ENCODE peak calls at places on chromosomes 1 and 21, in nine cellular contexts. D is CD8-positive, alpha-beta T cell; L is neuronal stem cell; N is mammary epithelial cell; K is psoas muscle; X is thoracic aorta; Z is right atrium auricular region; I is mesendoderm; B is small intestine. J is an unnamed sample. For H3K4me1, the result is how much of the 10 kb centered on the place peaks cover.

GRCh38 chr1:154987326-154987725 is 4.2 kb downstream of the FLAD1 start:
- DNase-seq in D (no peak), N (no peak), K (peak), X (no peak), B (no peak), Z (no peak), I (no peak), L (no peak), J (no peak)

GRCh38 chr1:227733751-227734545 is 1.2 kb downstream of the JMJD4 start:
- DNase-seq in N (peak), B (no peak), L (no peak), X (no peak), I (no peak), D (no peak), Z (no peak), K (no peak), J (no peak)

GRCh38 chr1:162709870-162710269 is 77.6 kb downstream of the DDR2 start:
- DNase-seq in B (no peak), K (no peak), D (no peak), I (no peak), L (no peak), Z (no peak), N (no peak), X (no peak), J (no peak)

GRCh38 chr1:169105434-169106094 is 926 bp upstream of the ATP1B1 start:
- DNase-seq in K (peak), Z (no peak), I (peak), N (peak), B (peak), D (no peak), X (no peak), L (no peak), J (peak)

GRCh38 chr1:205569411-205570172 is 62.2 kb downstream of the ELK4 start:
- DNase-seq in I (no peak), Z (no peak), K (no peak), L (no peak), X (no peak), B (no peak), D (no peak), N (no peak), J (no peak)

GRCh38 chr1:219577331-219577730 is 35.6 kb downstream of the ZC3H11B start:
- DNase-seq in I (no peak), B (no peak), N (no peak), X (no peak), Z (no peak), K (no peak), L (no peak), D (no peak), J (no peak)

GRCh38 chr1:81799939-81800740 is 594 bp upstream of the ADGRL2 start:
- DNase-seq in D (no peak), L (peak), K (peak), Z (no peak), X (no peak), I (peak), N (peak), B (no peak), J (peak)

GRCh38 chr1:102099916-102100315 is 103.2 kb upstream of the OLFM3 start:
- DNase-seq in I (no peak), D (no peak), K (no peak), Z (no peak), X (no peak), L (no peak), B (no peak), N (no peak), J (no peak)

GRCh38 chr1:116724765-116725375 is 29.4 kb upstream of the CD2 start:
- DNase-seq in D (peak), K (no peak), L (peak), X (no peak), B (peak), N (peak), I (peak), Z (no peak), J (no peak)

GRCh38 chr21:45846373-45847160 is 135.0 kb upstream of the COL6A1 start:
- DNase-seq in L (no peak), I (no peak), K (no peak), D (no peak), X (no peak), N (no peak), Z (peak), B (peak), J (peak)

GRCh38 chr1:209611771-209612570 is 28.5 kb downstream of the CAMK1G start:
- DNase-seq in Z (no peak), L (no peak), B (no peak), K (peak), I (no peak), X (no peak), D (no peak), N (peak), J (peak)

GRCh38 chr1:151529211-151529702 is 10.9 kb upstream of the TUFT1 start:
- DNase-seq in K (no peak), D (no peak), N (no peak), B (no peak), L (no peak), I (no peak), X (no peak), Z (no peak), J (no peak)

GRCh38 chr1:23081376-23081775 is 62.1 kb downstream of the KDM1A start:
- DNase-seq in B (no peak), D (no peak), K (no peak), N (no peak), I (peak), X (no peak), L (no peak), Z (no peak), J (no peak)

GRCh38 chr1:182389619-182390047 is 2.0 kb downstream of the GLUL start:
- DNase-seq in I (no peak), L (no peak), N (peak), Z (no peak), B (peak), D (no peak), K (no peak), X (no peak), J (peak)

GRCh38 chr1:247829651-247830050 is 5.7 kb upstream of the OR14A16 start:
- DNase-seq in N (no peak), B (no peak), I (no peak), K (no peak), L (no peak), X (no peak), D (no peak), Z (no peak), J (no peak)

GRCh38 chr1:154607084-154607747 is 770 bp downstream of the ADAR start:
- DNase-seq in K (no peak), X (no peak), B (peak), L (no peak), I (peak), N (peak), D (no peak), Z (no peak), J (no peak)

GRCh38 chr1:230820568-230820967 is 47.8 kb downstream of the C1orf198 start:
- DNase-seq in Z (peak), I (no peak), X (no peak), N (no peak), D (peak), K (no peak), L (no peak), B (no peak), J (no peak)

GRCh38 chr1:147496571-147496970 is 44.7 kb upstream of the BCL9 start:
- DNase-seq in B (no peak), X (no peak), Z (no peak), I (peak), D (no peak), N (no peak), K (peak), L (no peak), J (no peak)

GRCh38 chr1:66739401-66740157 is 12.7 kb upstream of the DYNLT5 start:
- DNase-seq in D (no peak), Z (no peak), N (no peak), L (no peak), I (peak), B (no peak), X (no peak), K (no peak), J (no peak)

GRCh38 chr1:30307182-30307581 is 416.2 kb downstream of the MATN1 start:
- DNase-seq in K (no peak), X (no peak), D (no peak), Z (no peak), B (no peak), I (no peak), N (no peak), L (no peak), J (no peak)

GRCh38 chr1:178644308-178645120 is 80.5 kb upstream of the RALGPS2 start:
- DNase-seq in B (peak), N (no peak), K (no peak), Z (no peak), X (no peak), D (no peak), L (no peak), I (no peak), J (no peak)

GRCh38 chr1:33346921-33347649 is 26.2 kb upstream of the A3GALT2 start:
- DNase-seq in L (no peak), Z (peak), I (peak), N (peak), D (no peak), K (peak), X (peak), B (peak), J (no peak)

GRCh38 chr1:154819628-154820590 is 50.2 kb downstream of the KCNN3 start:
- DNase-seq in I (peak), B (peak), N (no peak), L (peak), X (no peak), D (peak), Z (no peak), K (no peak), J (no peak)

GRCh38 chr1:26079960-26080814 is 12.8 kb upstream of the TRIM63 start:
- DNase-seq in X (no peak), B (no peak), Z (no peak), K (no peak), D (no peak), L (no peak), I (no peak), N (no peak), J (no peak)

GRCh38 chr1:185670187-185670627 is 64.0 kb upstream of the HMCN1 start:
- DNase-seq in B (peak), D (peak), N (peak), Z (no peak), I (peak), K (no peak), L (no peak), X (no peak), J (no peak)

GRCh38 chr1:58966917-58967733 is 183.3 kb upstream of the JUN start:
- DNase-seq in K (peak), B (no peak), Z (no peak), X (no peak), D (peak), L (no peak), N (no peak), I (no peak), J (peak)

GRCh38 chr1:77671836-77672235 is 10.6 kb downstream of the ZZZ3 start:
- DNase-seq in I (no peak), K (no peak), L (no peak), X (no peak), D (no peak), N (peak), Z (no peak), B (no peak), J (no peak)

GRCh38 chr21:45981641-45982255 is at the start of gene COL6A1:
- DNase-seq in K (peak), X (no peak), I (peak), B (no peak), L (peak), N (peak), D (peak), Z (no peak), J (peak)

GRCh38 chr1:147673816-147674215 is 3.5 kb upstream of the ACP6 start:
- DNase-seq in D (no peak), I (no peak), Z (no peak), K (no peak), X (no peak), N (no peak), B (no peak), L (no peak), J (no peak)

DNA sequence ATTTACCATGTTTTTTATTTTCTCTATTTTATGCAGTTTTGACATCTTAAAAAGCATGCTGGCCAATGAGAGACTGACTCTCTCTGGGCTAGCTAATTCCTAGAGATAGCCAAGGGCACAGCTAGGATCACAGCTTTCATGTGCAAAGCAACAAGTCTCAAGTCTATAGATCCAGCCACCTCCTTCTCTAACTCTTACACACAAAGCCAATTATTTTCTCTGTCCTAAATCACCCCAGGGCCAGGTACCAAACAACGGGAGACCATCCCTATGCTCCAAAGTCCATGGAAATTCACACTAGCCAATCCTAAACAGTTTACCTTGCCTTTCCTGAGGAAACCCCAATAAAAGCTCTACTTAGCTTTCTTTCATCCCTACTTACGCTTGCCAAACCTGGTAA is 38.0 kb downstream of the ARHGAP29 start:
- DNase-seq in Z (no peak), D (no peak), N (no peak), I (no peak), L (no peak), X (no peak), K (no peak), B (no peak), J (no peak)
- H3K4me3 ChIP-seq in Z (no peak), D (no peak), N (no peak), I (no peak), L (no peak), X (no peak), K (no peak), B (no peak), J (no peak)

GRCh38 chr1:8687053-8687452 is 130.4 kb downstream of the RERE start:
- DNase-seq in L (no peak), K (no peak), N (no peak), I (no peak), Z (no peak), D (no peak), B (peak), X (no peak), J (no peak)
- H3K27ac ChIP-seq in L (no peak), K (no peak), N (no peak), I (no peak), Z (peak), D (no peak), B (peak), X (no peak), J (no peak)

DNA sequence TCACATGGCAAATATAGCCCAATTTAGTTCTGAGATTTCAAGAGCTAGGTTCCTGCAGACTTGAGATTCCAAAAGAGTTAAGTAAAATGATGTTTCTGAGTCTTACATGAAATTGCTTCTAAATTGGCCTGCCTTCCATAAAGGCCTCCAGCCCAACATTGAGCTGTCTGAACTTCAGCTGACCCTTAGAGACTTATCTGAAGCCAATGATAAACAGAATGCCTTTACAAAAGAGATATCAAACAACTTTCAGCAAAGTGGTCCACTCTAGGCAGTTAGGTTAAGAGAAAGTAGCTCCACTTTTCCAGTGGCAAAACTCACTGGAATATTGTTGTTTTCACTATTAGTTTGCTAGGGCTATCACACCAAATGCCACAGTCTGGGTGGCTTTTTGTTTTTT is 6.3 kb upstream of the RC3H1 start:
- DNase-seq in L (no peak), I (no peak), X (no peak), D (no peak), N (no peak), K (no peak), B (no peak), Z (no peak), J (no peak)
- H3K4me1 ChIP-seq in L (under half), I (under half), X (under half), D (under half), N (under half), K (under half), B (under half), Z (under half), J (under half)

GRCh38 chr1:39899611-39900538 is 1.8 kb downstream of the MYCL start:
- DNase-seq in B (no peak), N (no peak), K (no peak), Z (no peak), I (no peak), L (no peak), X (no peak), D (no peak), J (no peak)
- H3K4me3 ChIP-seq in B (peak), N (no peak), K (no peak), Z (no peak), I (no peak), L (peak), X (no peak), D (no peak), J (no peak)

GRCh38 chr1:201741763-201742342 is 87.1 kb upstream of the IPO9 start:
- DNase-seq in I (no peak), D (no peak), Z (no peak), X (no peak), N (peak), B (no peak), L (no peak), K (no peak), J (no peak)

GRCh38 chr1:201745023-201745422 is 83.9 kb upstream of the IPO9 start:
- DNase-seq in K (no peak), Z (no peak), X (no peak), D (no peak), B (no peak), L (no peak), I (no peak), N (peak), J (no peak)

GRCh38 chr1:201740609-201741231 is 88.2 kb upstream of the IPO9 start:
- DNase-seq in B (no peak), N (no peak), K (no peak), I (peak), L (no peak), Z (no peak), X (no peak), D (no peak), J (no peak)

GRCh38 chr1:201742476-201742875 is 86.5 kb upstream of the IPO9 start:
- DNase-seq in L (no peak), N (peak), X (no peak), B (no peak), I (no peak), K (peak), Z (no peak), D (no peak), J (no peak)

DNA sequence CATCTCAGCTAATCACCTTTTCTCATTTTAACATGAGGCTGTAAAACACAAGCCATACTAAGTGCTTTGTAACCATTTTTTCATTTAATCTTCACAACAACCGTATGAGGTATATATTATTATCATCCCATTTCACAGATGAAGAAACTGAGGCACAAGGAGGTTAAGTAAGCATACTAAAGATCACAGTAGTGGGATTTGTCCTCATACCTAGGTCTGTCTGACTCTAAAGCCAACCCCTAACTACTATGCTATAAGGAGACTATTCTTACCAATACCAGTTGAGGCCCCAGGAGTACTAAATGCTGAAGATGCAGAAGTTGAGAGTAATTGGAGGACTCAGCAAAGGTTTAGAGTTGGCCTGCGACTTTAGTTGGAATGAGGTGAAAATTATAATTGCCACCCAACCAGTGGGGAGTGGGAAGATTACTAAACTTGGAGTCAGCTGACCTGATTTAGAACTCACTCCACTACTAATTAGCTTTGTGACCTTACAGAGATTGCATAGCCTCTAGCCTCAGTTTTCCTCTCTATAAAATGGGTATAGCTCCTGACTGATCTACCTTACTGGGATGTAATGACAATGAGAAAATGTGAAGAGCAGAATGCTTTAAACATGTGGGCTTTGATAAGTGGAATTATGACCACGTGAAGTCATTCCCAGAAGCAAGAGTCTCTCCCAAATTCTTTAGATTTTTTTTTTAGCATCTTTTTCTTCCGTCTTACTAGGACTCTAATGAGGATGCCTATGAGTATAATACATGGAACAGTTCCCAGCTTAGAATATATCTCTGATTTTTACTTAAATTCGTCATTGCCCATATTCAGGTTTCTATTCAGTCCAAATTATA is 85.8 kb upstream of the IPO9 start:
- DNase-seq in I (no peak), D (no peak), K (no peak), Z (no peak), B (no peak), L (no peak), N (no peak), X (no peak), J (no peak)
- H3K27ac ChIP-seq in I (no peak), D (no peak), K (no peak), Z (no peak), B (no peak), L (no peak), N (no peak), X (peak), J (no peak)

DNA sequence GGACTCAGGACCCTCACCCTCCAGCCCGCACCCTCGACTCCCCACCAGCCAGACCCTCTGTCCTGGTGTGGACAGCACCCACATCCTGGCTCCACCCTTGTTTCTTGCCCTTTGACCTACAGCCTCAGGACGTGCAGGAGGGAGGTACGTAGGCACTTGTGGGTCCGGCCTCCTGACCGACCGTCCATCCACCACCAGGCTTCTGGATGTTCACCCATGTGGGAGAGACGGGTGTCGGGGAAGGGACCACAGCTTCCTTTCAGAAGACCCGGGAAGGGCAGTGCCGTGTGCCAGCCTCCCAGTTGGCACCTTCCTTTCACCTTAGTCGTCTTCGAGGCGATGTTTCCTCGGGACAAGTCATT is 61.4 kb downstream of the PRKCZ start:
- DNase-seq in B (no peak), K (no peak), L (no peak), Z (no peak), N (no peak), D (no peak), X (no peak), I (no peak), J (no peak)
- H3K4me1 ChIP-seq in B (under half), K (under half), L (under half), Z (under half), N (under half), D (under half), X (under half), I (under half), J (under half)

GRCh38 chr21:30620080-30620479 is 347 bp upstream of the KRTAP20-4 start:
- DNase-seq in Z (no peak), X (no peak), B (no peak), I (no peak), L (no peak), K (no peak), N (no peak), D (no peak), J (no peak)
- H3K4me3 ChIP-seq in Z (no peak), X (no peak), B (no peak), I (no peak), L (no peak), K (no peak), N (no peak), D (no peak), J (no peak)

GRCh38 chr1:39971138-39971537 is 16.2 kb downstream of the MFSD2A start:
- DNase-seq in N (no peak), B (peak), L (no peak), D (no peak), K (no peak), X (no peak), I (no peak), Z (no peak), J (no peak)

GRCh38 chr1:39965051-39965450 is 10.1 kb downstream of the MFSD2A start:
- DNase-seq in N (no peak), D (no peak), K (no peak), L (no peak), Z (no peak), X (no peak), I (no peak), B (no peak), J (no peak)

GRCh38 chr1:39969531-39970270 is 14.8 kb downstream of the MFSD2A start:
- DNase-seq in I (no peak), B (no peak), X (no peak), D (no peak), N (peak), K (no peak), Z (no peak), L (no peak), J (no peak)

GRCh38 chr1:39970274-39970673 is 15.3 kb downstream of the MFSD2A start:
- DNase-seq in Z (no peak), B (peak), X (no peak), N (no peak), K (no peak), I (no peak), L (no peak), D (no peak), J (no peak)

DNA sequence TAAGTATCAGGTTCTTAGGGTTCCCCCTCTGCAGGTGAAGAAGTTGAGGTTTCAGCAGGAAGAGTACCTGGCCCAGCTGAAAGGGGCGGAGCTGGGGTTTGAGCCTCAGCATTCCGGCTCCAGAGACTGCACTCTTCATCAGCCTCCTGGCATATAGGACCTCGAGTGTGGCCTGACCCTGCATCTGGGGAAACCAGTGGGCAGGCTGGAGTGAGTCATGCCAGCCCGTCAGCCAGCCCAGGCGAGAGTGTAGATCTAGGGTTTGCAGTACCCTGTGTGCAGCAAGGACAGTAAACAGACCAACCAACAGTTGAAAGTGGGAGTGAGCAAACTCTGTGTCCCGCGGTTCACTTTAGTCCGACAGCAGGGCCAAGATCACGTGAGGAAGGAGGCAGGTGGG is 14.1 kb downstream of the MFSD2A start:
- DNase-seq in L (no peak), I (no peak), D (no peak), Z (no peak), X (no peak), B (no peak), N (peak), K (no peak), J (no peak)
- H3K27ac ChIP-seq in L (no peak), I (no peak), D (no peak), Z (no peak), X (no peak), B (no peak), N (peak), K (no peak), J (no peak)

J was measured in gastrocnemius medialis.